ENCODE peak calls at places on chromosome 7, in five cellular contexts. R, M, T, N and V are unnamed samples.

GRCh38 chr7:119270045-119270464 is 1002.9 kb upstream of the KCND2 start:
- DNase-seq in R (peak), M (peak), T (peak), N (peak), V (peak)

GRCh38 chr7:105493928-105494325 is 28.1 kb downstream of the PUS7 start:
- DNase-seq in R (no peak), M (no peak), T (no peak), N (peak), V (peak)

GRCh38 chr7:29469306-29469705 is 94.3 kb upstream of the PRR15 start:
- DNase-seq in R (no peak), M (no peak), T (no peak), N (no peak), V (no peak)

GRCh38 chr7:43693687-43694398 is 35.5 kb downstream of the COA1 start:
- DNase-seq in R (no peak), M (no peak), T (no peak), N (no peak), V (no peak)

GRCh38 chr7:66832531-66833351 is 88.3 kb upstream of the TMEM248 start:
- DNase-seq in R (no peak), M (no peak), T (no peak), N (no peak), V (no peak)

GRCh38 chr7:100665168-100665567 is 8.4 kb upstream of the GNB2 start:
- DNase-seq in R (no peak), M (no peak), T (no peak), N (no peak), V (no peak)

GRCh38 chr7:84912993-84913635 is 273.7 kb downstream of the SEMA3D start:
- DNase-seq in R (peak), M (peak), T (no peak), N (peak), V (peak)

GRCh38 chr7:74657692-74658170 is at the start of gene GTF2I:
- DNase-seq in R (no peak), M (no peak), T (peak), N (no peak), V (no peak)

GRCh38 chr7:47292832-47293309 is 289.0 kb downstream of the TNS3 start:
- DNase-seq in R (no peak), M (no peak), T (no peak), N (no peak), V (no peak)

GRCh38 chr7:77479536-77480088 is 57.5 kb upstream of the PTPN12 start:
- DNase-seq in R (no peak), M (no peak), T (no peak), N (no peak), V (no peak)

GRCh38 chr7:135713836-135714470 is 14.0 kb downstream of the SLC13A4 start:
- DNase-seq in R (no peak), M (no peak), T (no peak), N (no peak), V (peak)

GRCh38 chr7:70711441-70711840 is 420.5 kb upstream of the GALNT17 start:
- DNase-seq in R (no peak), M (no peak), T (no peak), N (no peak), V (no peak)

GRCh38 chr7:77982926-77983550 is 184.5 kb downstream of the PHTF2 start:
- DNase-seq in R (no peak), M (no peak), T (no peak), N (peak), V (peak)

GRCh38 chr7:90387470-90388240 is 15.6 kb upstream of the CLDN12 start:
- DNase-seq in R (no peak), M (no peak), T (no peak), N (no peak), V (no peak)

GRCh38 chr7:112546723-112547513 is 66.1 kb downstream of the LSMEM1 start:
- DNase-seq in R (peak), M (peak), T (no peak), N (no peak), V (no peak)

GRCh38 chr7:139602143-139602722 is 78.7 kb downstream of the CLEC2L start:
- DNase-seq in R (no peak), M (no peak), T (peak), N (peak), V (peak)

GRCh38 chr7:83036721-83037380 is 125.8 kb downstream of the PCLO start:
- DNase-seq in R (no peak), M (no peak), T (no peak), N (no peak), V (no peak)

GRCh38 chr7:3236268-3236667 is 64.8 kb upstream of the SDK1 start:
- DNase-seq in R (no peak), M (no peak), T (no peak), N (no peak), V (no peak)

DNA sequence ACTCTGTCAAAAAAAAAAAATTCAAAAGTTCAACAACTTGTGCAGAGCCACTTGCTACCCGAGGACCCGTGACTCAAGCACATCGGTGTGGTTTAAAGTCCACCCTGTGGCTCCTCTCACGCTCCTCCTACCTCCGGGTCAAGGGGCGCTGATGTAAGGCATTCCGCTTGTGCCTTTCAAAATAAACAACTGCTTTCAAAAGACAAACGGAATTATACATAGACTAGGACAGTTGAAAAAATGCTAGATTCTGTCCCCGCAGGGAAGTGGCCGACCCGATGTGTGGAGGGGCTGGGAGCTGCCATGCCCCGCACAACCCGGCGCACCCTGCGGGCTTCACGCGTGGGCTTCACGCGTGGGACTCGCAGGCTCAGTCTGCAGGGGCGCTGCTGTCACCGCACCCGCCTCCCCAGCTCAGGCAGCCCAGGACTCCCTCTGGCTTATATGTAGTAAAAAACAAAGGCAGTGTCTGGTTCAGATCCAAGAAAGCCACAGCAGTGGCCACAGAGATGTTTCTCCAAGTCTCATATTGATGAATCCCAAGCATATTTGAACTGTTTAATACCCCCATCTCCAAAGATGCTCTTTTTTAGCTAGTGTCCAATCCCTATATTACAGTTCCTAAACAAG is 239.7 kb upstream of the INHBA start:
- DNase-seq in R (peak), M (no peak), T (no peak), N (peak), V (peak)
- H2BK12ac ChIP-seq in R (no peak), M (no peak), T (no peak), N (no peak), V (peak)

GRCh38 chr7:727104-727805 is at the start of gene PRKAR1B:
- DNase-seq in R (peak), M (no peak), T (no peak), N (no peak), V (no peak)
- H2BK12ac ChIP-seq in R (no peak), M (no peak), T (no peak), N (no peak), V (no peak)

DNA sequence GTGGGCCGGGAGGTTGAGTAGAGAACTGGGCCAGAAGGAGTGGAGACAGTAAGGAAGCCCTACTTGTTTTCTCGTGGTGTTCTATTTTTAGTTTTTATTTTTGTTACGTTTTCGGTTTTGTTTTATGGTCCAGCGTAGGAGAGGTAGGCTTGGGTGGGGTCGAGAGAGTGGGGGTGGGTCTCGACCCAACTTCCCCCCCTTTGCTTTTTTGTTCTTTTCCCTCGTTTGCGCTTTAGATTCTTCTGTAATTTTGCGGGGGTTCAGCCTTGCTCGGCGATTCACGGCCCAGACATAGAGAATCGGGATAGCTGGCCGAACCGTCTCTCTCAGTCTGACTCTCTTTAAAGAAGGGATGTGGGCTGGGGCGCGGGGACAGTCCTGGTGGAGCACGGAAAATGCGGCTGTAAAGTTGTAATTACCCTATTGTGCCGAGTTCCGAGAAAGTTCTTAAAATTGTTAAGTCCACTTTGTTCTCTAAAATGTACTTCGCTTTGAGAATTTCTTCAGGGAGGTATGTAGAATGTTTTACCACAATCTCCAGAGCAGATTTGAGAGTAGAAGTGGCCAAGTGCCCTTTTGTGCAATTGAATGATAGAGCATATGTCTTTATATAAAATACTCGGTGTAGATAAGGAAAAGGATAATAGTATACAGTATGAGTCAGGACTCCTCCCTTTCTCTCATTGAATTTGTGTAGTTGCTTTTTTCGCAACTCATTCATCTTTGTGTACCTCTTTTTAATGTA is 816 bp downstream of the DMTF1 start:
- DNase-seq in R (no peak), M (no peak), T (no peak), N (peak), V (peak)
- H2BK12ac ChIP-seq in R (no peak), M (peak), T (no peak), N (no peak), V (no peak)

GRCh38 chr7:149723082-149723767 is 50.2 kb downstream of the ZNF467 start:
- DNase-seq in R (no peak), M (no peak), T (no peak), N (no peak), V (no peak)
- H2BK12ac ChIP-seq in R (no peak), M (no peak), T (no peak), N (no peak), V (no peak)